ENCODE peak calls at places on chromosomes 3 and 15, in five cellular contexts. C is GM03348, V is non-pigmented ciliary epithelial cell, E is GM12864, O is NCI-H2081. B is an unnamed sample.
A peak's percentile ranks its signal among the peaks of the same experiment; 100 is the strongest.

GRCh38 chr3:175940881-175941280 is 1081.7 kb downstream of the NAALADL2 start:
- DNase-seq in C (no peak), V (no peak), E (no peak), O (peak; percentile 41), B (no peak)

GRCh38 chr3:114685053-114685630 is 391.3 kb downstream of the TIGIT start:
- DNase-seq in C (no peak), V (no peak), E (no peak), O (no peak), B (no peak)

GRCh38 chr15:95712785-95713184 is 617.7 kb upstream of the NR2F2 start:
- DNase-seq in C (no peak), V (no peak), E (no peak), O (no peak), B (no peak)

GRCh38 chr15:77605582-77605981 is 27.1 kb downstream of the LINGO1 start:
- DNase-seq in C (no peak), V (no peak), E (no peak), O (no peak), B (no peak)

GRCh38 chr3:52458770-52459540 is 3.6 kb downstream of the NISCH start:
- DNase-seq in C (no peak), V (no peak), E (no peak), O (no peak), B (no peak)

GRCh38 chr15:42788725-42789124 is 51.8 kb upstream of the CDAN1 start:
- DNase-seq in C (no peak), V (no peak), E (no peak), O (no peak), B (no peak)

GRCh38 chr3:111667621-111668239 is 72.6 kb upstream of the ZBED2 start:
- DNase-seq in C (no peak), V (no peak), E (peak; percentile 87), O (no peak), B (no peak)

GRCh38 chr3:172646439-172647015 is 64.3 kb downstream of the NCEH1 start:
- DNase-seq in C (no peak), V (no peak), E (no peak), O (peak; percentile 28), B (no peak)

GRCh38 chr3:115169808-115170207 is 22.7 kb upstream of the ZBTB20 start:
- DNase-seq in C (peak; percentile 19), V (no peak), E (no peak), O (no peak), B (no peak)

GRCh38 chr3:107683447-107683846 is 160.7 kb downstream of the BBX start:
- DNase-seq in C (peak; percentile 24), V (no peak), E (no peak), O (no peak), B (no peak)

GRCh38 chr15:59104602-59104911 is 389 bp upstream of the CCNB2 start:
- DNase-seq in C (no peak), V (no peak), E (no peak), O (no peak), B (no peak)

GRCh38 chr3:48232734-48233133 is 8.2 kb upstream of the ZNF589 start:
- DNase-seq in C (peak; percentile 83), V (no peak), E (peak; percentile 37), O (peak; percentile 59), B (no peak)

GRCh38 chr3:177610677-177611654 is 413.7 kb upstream of the TBL1XR1 start:
- DNase-seq in C (no peak), V (no peak), E (no peak), O (peak; percentile 95), B (no peak)

GRCh38 chr3:108780235-108780634 is 23.0 kb upstream of the RETNLB start:
- DNase-seq in C (no peak), V (no peak), E (no peak), O (no peak), B (no peak)

GRCh38 chr3:47475029-47475569 is 642 bp downstream of the SCAP start:
- DNase-seq in C (peak; percentile 41), V (no peak), E (no peak), O (no peak), B (no peak)